ENCODE peak calls at places on chromosome 1, in nine cellular contexts. One of them, this sample, is unnamed.

GRCh38 chr1:153626929-153627796 is at the start of gene S100A13:
- DNase-seq in EL: peak
- DNase-seq in HEK293T: peak
- DNase-seq in HFFc6: peak
- DNase-seq in NCI-H2081: no peak
- DNase-seq in RCC 7860: peak
- DNase-seq in iPS DF 6.9: peak
- DNase-seq in iPS-NIHi11: peak
- DNase-seq in NCI-H1105: peak
- DNase-seq in this sample: peak

GRCh38 chr1:92709738-92710137 is 75.2 kb downstream of the EVI5 start:
- DNase-seq in EL: peak
- DNase-seq in HEK293T: no peak
- DNase-seq in HFFc6: peak
- DNase-seq in NCI-H2081: no peak
- DNase-seq in RCC 7860: peak
- DNase-seq in iPS DF 6.9: no peak
- DNase-seq in iPS-NIHi11: peak
- DNase-seq in NCI-H1105: no peak
- DNase-seq in this sample: no peak

GRCh38 chr1:24903955-24904730 is 25.9 kb downstream of the RUNX3 start:
- DNase-seq in EL: no peak
- DNase-seq in HEK293T: no peak
- DNase-seq in HFFc6: no peak
- DNase-seq in NCI-H2081: no peak
- DNase-seq in RCC 7860: no peak
- DNase-seq in iPS DF 6.9: no peak
- DNase-seq in iPS-NIHi11: no peak
- DNase-seq in NCI-H1105: no peak
- DNase-seq in this sample: no peak

GRCh38 chr1:9881838-9882249 is 28.2 kb downstream of the CTNNBIP1 start:
- DNase-seq in EL: peak
- DNase-seq in HEK293T: no peak
- DNase-seq in HFFc6: peak
- DNase-seq in NCI-H2081: no peak
- DNase-seq in RCC 7860: peak
- DNase-seq in iPS DF 6.9: no peak
- DNase-seq in iPS-NIHi11: no peak
- DNase-seq in NCI-H1105: no peak
- DNase-seq in this sample: no peak

GRCh38 chr1:4126731-4127594 is 226.9 kb upstream of the C1orf174 start:
- DNase-seq in EL: no peak
- DNase-seq in HEK293T: no peak
- DNase-seq in HFFc6: no peak
- DNase-seq in NCI-H2081: no peak
- DNase-seq in RCC 7860: no peak
- DNase-seq in iPS DF 6.9: no peak
- DNase-seq in iPS-NIHi11: no peak
- DNase-seq in NCI-H1105: no peak
- DNase-seq in this sample: no peak

GRCh38 chr1:119416006-119416640 is 1.2 kb downstream of the HSD3B2 start:
- DNase-seq in EL: no peak
- DNase-seq in HEK293T: no peak
- DNase-seq in HFFc6: no peak
- DNase-seq in NCI-H2081: no peak
- DNase-seq in RCC 7860: no peak
- DNase-seq in iPS DF 6.9: no peak
- DNase-seq in iPS-NIHi11: no peak
- DNase-seq in NCI-H1105: no peak
- DNase-seq in this sample: no peak

GRCh38 chr1:17780916-17781315 is 25.8 kb downstream of the ACTL8 start:
- DNase-seq in EL: no peak
- DNase-seq in HEK293T: no peak
- DNase-seq in HFFc6: no peak
- DNase-seq in NCI-H2081: no peak
- DNase-seq in RCC 7860: no peak
- DNase-seq in iPS DF 6.9: no peak
- DNase-seq in iPS-NIHi11: no peak
- DNase-seq in NCI-H1105: no peak
- DNase-seq in this sample: no peak

GRCh38 chr1:184166495-184166894 is 115.0 kb downstream of the TSEN15 start:
- DNase-seq in EL: no peak
- DNase-seq in HEK293T: no peak
- DNase-seq in HFFc6: no peak
- DNase-seq in NCI-H2081: no peak
- DNase-seq in RCC 7860: no peak
- DNase-seq in iPS DF 6.9: no peak
- DNase-seq in iPS-NIHi11: no peak
- DNase-seq in NCI-H1105: no peak
- DNase-seq in this sample: no peak

GRCh38 chr1:11935040-11935378 is 492 bp downstream of the PLOD1 start:
- DNase-seq in EL: no peak
- DNase-seq in HEK293T: no peak
- DNase-seq in HFFc6: no peak
- DNase-seq in NCI-H2081: no peak
- DNase-seq in RCC 7860: no peak
- DNase-seq in iPS DF 6.9: no peak
- DNase-seq in iPS-NIHi11: no peak
- DNase-seq in NCI-H1105: no peak
- DNase-seq in this sample: no peak

GRCh38 chr1:182259963-182260362 is 131.6 kb downstream of the GLUL start:
- DNase-seq in EL: no peak
- DNase-seq in HEK293T: no peak
- DNase-seq in HFFc6: no peak
- DNase-seq in NCI-H2081: no peak
- DNase-seq in RCC 7860: no peak
- DNase-seq in iPS DF 6.9: no peak
- DNase-seq in iPS-NIHi11: no peak
- DNase-seq in NCI-H1105: no peak
- DNase-seq in this sample: no peak

GRCh38 chr1:108346137-108346536 is 102.3 kb upstream of the NBPF4 start:
- DNase-seq in EL: no peak
- DNase-seq in HEK293T: no peak
- DNase-seq in HFFc6: no peak
- DNase-seq in NCI-H2081: no peak
- DNase-seq in RCC 7860: no peak
- DNase-seq in iPS DF 6.9: no peak
- DNase-seq in iPS-NIHi11: no peak
- DNase-seq in NCI-H1105: no peak
- DNase-seq in this sample: no peak

GRCh38 chr1:201624741-201625646 is 86.1 kb downstream of the NAV1 start:
- DNase-seq in EL: peak
- DNase-seq in HEK293T: no peak
- DNase-seq in HFFc6: peak
- DNase-seq in NCI-H2081: no peak
- DNase-seq in RCC 7860: peak
- DNase-seq in iPS DF 6.9: no peak
- DNase-seq in iPS-NIHi11: no peak
- DNase-seq in NCI-H1105: no peak
- DNase-seq in this sample: peak

GRCh38 chr1:45924736-45925135 is 121.3 kb downstream of the MAST2 start:
- DNase-seq in EL: peak
- DNase-seq in HEK293T: no peak
- DNase-seq in HFFc6: peak
- DNase-seq in NCI-H2081: no peak
- DNase-seq in RCC 7860: peak
- DNase-seq in iPS DF 6.9: no peak
- DNase-seq in iPS-NIHi11: no peak
- DNase-seq in NCI-H1105: no peak
- DNase-seq in this sample: no peak

GRCh38 chr1:198919667-198920398 is 281.0 kb downstream of the PTPRC start:
- DNase-seq in EL: peak
- DNase-seq in HEK293T: no peak
- DNase-seq in HFFc6: no peak
- DNase-seq in NCI-H2081: no peak
- DNase-seq in RCC 7860: no peak
- DNase-seq in iPS DF 6.9: no peak
- DNase-seq in iPS-NIHi11: no peak
- DNase-seq in NCI-H1105: no peak
- DNase-seq in this sample: no peak

GRCh38 chr1:153624965-153625611 is 2.2 kb downstream of the S100A13 start:
- DNase-seq in EL: no peak
- DNase-seq in HEK293T: no peak
- DNase-seq in HFFc6: no peak
- DNase-seq in NCI-H2081: no peak
- DNase-seq in RCC 7860: no peak
- DNase-seq in iPS DF 6.9: no peak
- DNase-seq in iPS-NIHi11: no peak
- DNase-seq in NCI-H1105: no peak
- DNase-seq in this sample: no peak

GRCh38 chr1:25022361-25023189 is 92.5 kb upstream of the RUNX3 start:
- DNase-seq in EL: peak
- DNase-seq in HEK293T: no peak
- DNase-seq in HFFc6: peak
- DNase-seq in NCI-H2081: no peak
- DNase-seq in RCC 7860: peak
- DNase-seq in iPS DF 6.9: no peak
- DNase-seq in iPS-NIHi11: peak
- DNase-seq in NCI-H1105: no peak
- DNase-seq in this sample: peak

GRCh38 chr1:6348511-6349191 is 44.9 kb downstream of the ACOT7 start:
- DNase-seq in EL: no peak
- DNase-seq in HEK293T: no peak
- DNase-seq in HFFc6: no peak
- DNase-seq in NCI-H2081: no peak
- DNase-seq in RCC 7860: no peak
- DNase-seq in iPS DF 6.9: no peak
- DNase-seq in iPS-NIHi11: no peak
- DNase-seq in NCI-H1105: no peak
- DNase-seq in this sample: no peak

GRCh38 chr1:85933901-85934300 is 222.7 kb downstream of the COL24A1 start:
- DNase-seq in EL: no peak
- DNase-seq in HEK293T: no peak
- DNase-seq in HFFc6: no peak
- DNase-seq in NCI-H2081: no peak
- DNase-seq in RCC 7860: no peak
- DNase-seq in iPS DF 6.9: no peak
- DNase-seq in iPS-NIHi11: no peak
- DNase-seq in NCI-H1105: no peak
- DNase-seq in this sample: no peak

GRCh38 chr1:246587606-246588005 is 21.4 kb downstream of the CNST start:
- DNase-seq in EL: peak
- DNase-seq in HEK293T: no peak
- DNase-seq in HFFc6: peak
- DNase-seq in NCI-H2081: no peak
- DNase-seq in RCC 7860: no peak
- DNase-seq in iPS DF 6.9: no peak
- DNase-seq in iPS-NIHi11: no peak
- DNase-seq in NCI-H1105: no peak
- DNase-seq in this sample: no peak